ENCODE peak calls at places on chromosomes 2 and 18, in nine cellular contexts. S, J, E, Z, B, T, L, O and X are unnamed samples.

GRCh38 chr2:67313536-67313935 is 83.6 kb upstream of the ETAA1 start:
- DNase-seq in S (no peak), J (no peak), E (no peak), Z (no peak), B (no peak), T (no peak), L (no peak), O (no peak), X (no peak)

GRCh38 chr2:240565267-240566202 is 2.7 kb upstream of the RNPEPL1 start:
- DNase-seq in S (peak), J (peak), E (peak), Z (peak), B (no peak), T (peak), L (peak), O (peak), X (peak)

GRCh38 chr2:188765522-188765921 is 208.7 kb upstream of the COL3A1 start:
- DNase-seq in S (peak), J (peak), E (no peak), Z (peak), B (peak), T (no peak), L (no peak), O (no peak), X (no peak)

GRCh38 chr2:215753808-215754207 is 259.5 kb downstream of the MREG start:
- DNase-seq in S (no peak), J (no peak), E (no peak), Z (no peak), B (no peak), T (no peak), L (no peak), O (no peak), X (no peak)

GRCh38 chr2:205032093-205032551 is 486.8 kb downstream of the PARD3B start:
- DNase-seq in S (no peak), J (no peak), E (no peak), Z (no peak), B (no peak), T (no peak), L (no peak), O (no peak), X (no peak)

GRCh38 chr2:199659207-199659606 is 191.8 kb downstream of the FTCDNL1 start:
- DNase-seq in S (peak), J (peak), E (no peak), Z (no peak), B (peak), T (no peak), L (no peak), O (no peak), X (no peak)

GRCh38 chr2:168997113-168997512 is 34.0 kb downstream of the ABCB11 start:
- DNase-seq in S (peak), J (no peak), E (no peak), Z (no peak), B (peak), T (no peak), L (no peak), O (no peak), X (no peak)

GRCh38 chr2:240643811-240644150 is 18.5 kb downstream of the GPR35 start:
- DNase-seq in S (no peak), J (no peak), E (no peak), Z (no peak), B (no peak), T (no peak), L (no peak), O (no peak), X (no peak)

GRCh38 chr2:107545851-107546250 is 280.8 kb upstream of the RGPD4 start:
- DNase-seq in S (no peak), J (no peak), E (no peak), Z (no peak), B (no peak), T (no peak), L (no peak), O (no peak), X (no peak)

GRCh38 chr2:240925191-240925575 is 19.0 kb downstream of the CROCC2 start:
- DNase-seq in S (no peak), J (no peak), E (no peak), Z (no peak), B (no peak), T (peak), L (no peak), O (no peak), X (no peak)

GRCh38 chr18:378039-378438 is 110.2 kb upstream of the THOC1 start:
- DNase-seq in S (no peak), J (no peak), E (no peak), Z (no peak), B (no peak), T (peak), L (no peak), O (no peak), X (no peak)

GRCh38 chr2:65231892-65232477 is 4.4 kb downstream of the ACTR2 start:
- DNase-seq in S (no peak), J (peak), E (no peak), Z (no peak), B (peak), T (no peak), L (no peak), O (no peak), X (peak)

GRCh38 chr18:25831226-25831828 is 259.1 kb downstream of the SS18 start:
- DNase-seq in S (no peak), J (no peak), E (no peak), Z (no peak), B (no peak), T (no peak), L (no peak), O (no peak), X (no peak)

GRCh38 chr2:32877587-32878162 is 69.1 kb upstream of the LTBP1 start:
- DNase-seq in S (no peak), J (no peak), E (no peak), Z (no peak), B (no peak), T (no peak), L (no peak), O (no peak), X (no peak)

GRCh38 chr2:201158111-201158929 is 24.6 kb upstream of the CASP10 start:
- DNase-seq in S (peak), J (peak), E (peak), Z (peak), B (peak), T (peak), L (peak), O (peak), X (peak)

GRCh38 chr2:231541605-231542509 is 11.6 kb upstream of the NMUR1 start:
- DNase-seq in S (no peak), J (no peak), E (no peak), Z (no peak), B (no peak), T (no peak), L (no peak), O (no peak), X (peak)

GRCh38 chr18:524496-524895 is 24.0 kb upstream of the COLEC12 start:
- DNase-seq in S (peak), J (peak), E (no peak), Z (no peak), B (peak), T (no peak), L (no peak), O (no peak), X (no peak)

GRCh38 chr18:14189858-14190257 is 57.6 kb upstream of the ZNF519 start:
- DNase-seq in S (no peak), J (peak), E (no peak), Z (peak), B (peak), T (no peak), L (no peak), O (no peak), X (no peak)

GRCh38 chr2:36967236-36967876 is 1.0 kb upstream of the STRN start:
- DNase-seq in S (peak), J (no peak), E (no peak), Z (peak), B (no peak), T (peak), L (no peak), O (no peak), X (no peak)

GRCh38 chr2:168180914-168181313 is 66.5 kb downstream of the STK39 start:
- DNase-seq in S (no peak), J (no peak), E (no peak), Z (no peak), B (no peak), T (no peak), L (no peak), O (no peak), X (no peak)

GRCh38 chr18:60259052-60259681 is 113.4 kb downstream of the MC4R start:
- DNase-seq in S (no peak), J (peak), E (no peak), Z (peak), B (peak), T (no peak), L (no peak), O (no peak), X (no peak)

GRCh38 chr2:231987088-231987788 is 25.7 kb downstream of the DIS3L2 start:
- DNase-seq in S (no peak), J (peak), E (no peak), Z (no peak), B (peak), T (no peak), L (no peak), O (no peak), X (no peak)

GRCh38 chr2:230619471-230619870 is 93.2 kb upstream of the CAB39 start:
- DNase-seq in S (no peak), J (no peak), E (no peak), Z (no peak), B (no peak), T (no peak), L (no peak), O (no peak), X (no peak)

GRCh38 chr2:80050246-80050645 is 254.3 kb downstream of the LRRTM1 start:
- DNase-seq in S (no peak), J (peak), E (no peak), Z (no peak), B (no peak), T (peak), L (no peak), O (no peak), X (no peak)

GRCh38 chr18:79523738-79524180 is 128.0 kb downstream of the NFATC1 start:
- DNase-seq in S (no peak), J (no peak), E (peak), Z (no peak), B (no peak), T (no peak), L (peak), O (peak), X (peak)

GRCh38 chr2:7634370-7634769 is 717.2 kb downstream of the RNF144A start:
- DNase-seq in S (no peak), J (no peak), E (no peak), Z (no peak), B (no peak), T (no peak), L (no peak), O (no peak), X (no peak)

GRCh38 chr18:2104620-2105462 is 466.5 kb downstream of the METTL4 start:
- DNase-seq in S (peak), J (peak), E (peak), Z (peak), B (peak), T (peak), L (peak), O (no peak), X (peak)

GRCh38 chr2:20447437-20448245 is 767 bp downstream of the RHOB start:
- DNase-seq in S (peak), J (peak), E (no peak), Z (peak), B (peak), T (peak), L (peak), O (peak), X (no peak)

GRCh38 chr2:3434005-3434404 is 54.5 kb downstream of the TRAPPC12 start:
- DNase-seq in S (no peak), J (no peak), E (no peak), Z (no peak), B (no peak), T (no peak), L (no peak), O (no peak), X (no peak)

GRCh38 chr2:236743623-236744280 is 174.1 kb downstream of the ACKR3 start:
- DNase-seq in S (no peak), J (peak), E (no peak), Z (peak), B (peak), T (no peak), L (no peak), O (no peak), X (no peak)

GRCh38 chr2:20615046-20615465 is 35.8 kb downstream of the HS1BP3 start:
- DNase-seq in S (no peak), J (no peak), E (no peak), Z (no peak), B (no peak), T (no peak), L (no peak), O (no peak), X (no peak)

GRCh38 chr2:152585830-152586484 is 131.3 kb downstream of the PRPF40A start:
- DNase-seq in S (peak), J (peak), E (no peak), Z (peak), B (peak), T (peak), L (no peak), O (no peak), X (no peak)

GRCh38 chr2:124018894-124019293 is 6.2 kb upstream of the CNTNAP5 start:
- DNase-seq in S (peak), J (no peak), E (no peak), Z (no peak), B (no peak), T (no peak), L (no peak), O (no peak), X (no peak)

GRCh38 chr2:13558368-13558767 is 841.6 kb downstream of the TRIB2 start:
- DNase-seq in S (peak), J (no peak), E (no peak), Z (peak), B (peak), T (peak), L (no peak), O (no peak), X (no peak)